ENCODE peak calls at places on chromosomes 2 and 18, in seven cellular contexts. One of them, this sample, is unnamed.

GRCh38 chr2:202911513-202912341 is at the start of the genes CARF and WDR12:
- DNase-seq in endothelial cell of umbilical vein: peak; percentile 96
- DNase-seq in lower lobe of right lung: peak; percentile 97
- DNase-seq in vagina: peak; percentile 92
- DNase-seq in sigmoid colon: peak; percentile 96
- DNase-seq in CD8-positive, alpha-beta memory T cell: peak; percentile 88
- DNase-seq in GM23248: peak; percentile 98
- DNase-seq in this sample: peak; percentile 92

GRCh38 chr18:6681331-6681875 is 48.1 kb upstream of the ARHGAP28 start:
- DNase-seq in endothelial cell of umbilical vein: no peak
- DNase-seq in lower lobe of right lung: no peak
- DNase-seq in vagina: no peak
- DNase-seq in sigmoid colon: no peak
- DNase-seq in CD8-positive, alpha-beta memory T cell: no peak
- DNase-seq in GM23248: no peak
- DNase-seq in this sample: no peak

GRCh38 chr2:197515277-197515797 is 529 bp upstream of the MOB4 start:
- DNase-seq in endothelial cell of umbilical vein: no peak
- DNase-seq in lower lobe of right lung: no peak
- DNase-seq in vagina: no peak
- DNase-seq in sigmoid colon: no peak
- DNase-seq in CD8-positive, alpha-beta memory T cell: peak; percentile 6
- DNase-seq in GM23248: no peak
- DNase-seq in this sample: peak; percentile 10

GRCh38 chr2:59463401-59463800 is 1090.1 kb downstream of the BCL11A start:
- DNase-seq in endothelial cell of umbilical vein: no peak
- DNase-seq in lower lobe of right lung: no peak
- DNase-seq in vagina: no peak
- DNase-seq in sigmoid colon: no peak
- DNase-seq in CD8-positive, alpha-beta memory T cell: no peak
- DNase-seq in GM23248: no peak
- DNase-seq in this sample: no peak

GRCh38 chr2:45010706-45011036 is 1.4 kb upstream of the SIX2 start:
- DNase-seq in endothelial cell of umbilical vein: no peak
- DNase-seq in lower lobe of right lung: no peak
- DNase-seq in vagina: no peak
- DNase-seq in sigmoid colon: no peak
- DNase-seq in CD8-positive, alpha-beta memory T cell: no peak
- DNase-seq in GM23248: peak; percentile 23
- DNase-seq in this sample: no peak

GRCh38 chr2:197273485-197273884 is 37.1 kb downstream of the ANKRD44 start:
- DNase-seq in endothelial cell of umbilical vein: no peak
- DNase-seq in lower lobe of right lung: peak; percentile 62
- DNase-seq in vagina: no peak
- DNase-seq in sigmoid colon: no peak
- DNase-seq in CD8-positive, alpha-beta memory T cell: no peak
- DNase-seq in GM23248: no peak
- DNase-seq in this sample: peak; percentile 21

GRCh38 chr2:174014021-174014698 is 49.0 kb upstream of the SP3 start:
- DNase-seq in endothelial cell of umbilical vein: no peak
- DNase-seq in lower lobe of right lung: no peak
- DNase-seq in vagina: peak; percentile 85
- DNase-seq in sigmoid colon: no peak
- DNase-seq in CD8-positive, alpha-beta memory T cell: no peak
- DNase-seq in GM23248: peak; percentile 73
- DNase-seq in this sample: no peak

GRCh38 chr2:117832905-117833613 is 18.6 kb downstream of the DDX18 start:
- DNase-seq in endothelial cell of umbilical vein: peak; percentile 31
- DNase-seq in lower lobe of right lung: no peak
- DNase-seq in vagina: no peak
- DNase-seq in sigmoid colon: no peak
- DNase-seq in CD8-positive, alpha-beta memory T cell: no peak
- DNase-seq in GM23248: peak; percentile 74
- DNase-seq in this sample: peak; percentile 11

GRCh38 chr2:157182204-157182709 is 75.2 kb upstream of the GALNT5 start:
- DNase-seq in endothelial cell of umbilical vein: peak; percentile 58
- DNase-seq in lower lobe of right lung: no peak
- DNase-seq in vagina: no peak
- DNase-seq in sigmoid colon: no peak
- DNase-seq in CD8-positive, alpha-beta memory T cell: no peak
- DNase-seq in GM23248: no peak
- DNase-seq in this sample: peak; percentile 6

GRCh38 chr2:29290293-29291052 is 175.3 kb downstream of the CLIP4 start:
- DNase-seq in endothelial cell of umbilical vein: no peak
- DNase-seq in lower lobe of right lung: no peak
- DNase-seq in vagina: no peak
- DNase-seq in sigmoid colon: no peak
- DNase-seq in CD8-positive, alpha-beta memory T cell: no peak
- DNase-seq in GM23248: no peak
- DNase-seq in this sample: no peak

GRCh38 chr2:130251865-130252620 is 53.8 kb upstream of the TUBA3E start:
- DNase-seq in endothelial cell of umbilical vein: no peak
- DNase-seq in lower lobe of right lung: no peak
- DNase-seq in vagina: no peak
- DNase-seq in sigmoid colon: no peak
- DNase-seq in CD8-positive, alpha-beta memory T cell: no peak
- DNase-seq in GM23248: no peak
- DNase-seq in this sample: no peak

GRCh38 chr2:233866479-233866878 is 1.7 kb downstream of the MSL3B start:
- DNase-seq in endothelial cell of umbilical vein: no peak
- DNase-seq in lower lobe of right lung: no peak
- DNase-seq in vagina: no peak
- DNase-seq in sigmoid colon: no peak
- DNase-seq in CD8-positive, alpha-beta memory T cell: no peak
- DNase-seq in GM23248: no peak
- DNase-seq in this sample: no peak

GRCh38 chr2:214484239-214484638 is 73.4 kb downstream of the VWC2L start:
- DNase-seq in endothelial cell of umbilical vein: no peak
- DNase-seq in lower lobe of right lung: no peak
- DNase-seq in vagina: no peak
- DNase-seq in sigmoid colon: no peak
- DNase-seq in CD8-positive, alpha-beta memory T cell: no peak
- DNase-seq in GM23248: no peak
- DNase-seq in this sample: no peak

GRCh38 chr2:237459741-237460174 is 27.3 kb upstream of the MLPH start:
- DNase-seq in endothelial cell of umbilical vein: peak; percentile 51
- DNase-seq in lower lobe of right lung: no peak
- DNase-seq in vagina: no peak
- DNase-seq in sigmoid colon: no peak
- DNase-seq in CD8-positive, alpha-beta memory T cell: no peak
- DNase-seq in GM23248: peak; percentile 91
- DNase-seq in this sample: peak; percentile 93

GRCh38 chr2:232898592-232899541 is 28.8 kb downstream of the SNORC start:
- DNase-seq in endothelial cell of umbilical vein: peak; percentile 61
- DNase-seq in lower lobe of right lung: no peak
- DNase-seq in vagina: no peak
- DNase-seq in sigmoid colon: no peak
- DNase-seq in CD8-positive, alpha-beta memory T cell: no peak
- DNase-seq in GM23248: peak; percentile 53
- DNase-seq in this sample: peak; percentile 52

GRCh38 chr2:144847347-144848080 is 327.6 kb upstream of the ZEB2 start:
- DNase-seq in endothelial cell of umbilical vein: no peak
- DNase-seq in lower lobe of right lung: no peak
- DNase-seq in vagina: no peak
- DNase-seq in sigmoid colon: no peak
- DNase-seq in CD8-positive, alpha-beta memory T cell: no peak
- DNase-seq in GM23248: no peak
- DNase-seq in this sample: no peak
- H3K4me1 ChIP-seq in endothelial cell of umbilical vein: no peaks in the 10 kb centered on the region
- H3K4me1 ChIP-seq in lower lobe of right lung: no peaks in the 10 kb centered on the region
- H3K4me1 ChIP-seq in vagina: no peaks in the 10 kb centered on the region
- H3K4me1 ChIP-seq in sigmoid colon: no peaks in the 10 kb centered on the region
- H3K4me1 ChIP-seq in CD8-positive, alpha-beta memory T cell: no peaks in the 10 kb centered on the region
- H3K4me1 ChIP-seq in GM23248: peaks cover 4% of the 10 kb centered on the region
- H3K4me1 ChIP-seq in this sample: no peaks in the 10 kb centered on the region

GRCh38 chr2:166924967-166925366 is 36.7 kb downstream of the XIRP2 start:
- DNase-seq in endothelial cell of umbilical vein: no peak
- DNase-seq in lower lobe of right lung: no peak
- DNase-seq in vagina: no peak
- DNase-seq in sigmoid colon: no peak
- DNase-seq in CD8-positive, alpha-beta memory T cell: no peak
- DNase-seq in GM23248: no peak
- DNase-seq in this sample: no peak
- H3K4me1 ChIP-seq in endothelial cell of umbilical vein: no peaks in the 10 kb centered on the region
- H3K4me1 ChIP-seq in lower lobe of right lung: no peaks in the 10 kb centered on the region
- H3K4me1 ChIP-seq in vagina: no peaks in the 10 kb centered on the region
- H3K4me1 ChIP-seq in sigmoid colon: no peaks in the 10 kb centered on the region
- H3K4me1 ChIP-seq in CD8-positive, alpha-beta memory T cell: no peaks in the 10 kb centered on the region
- H3K4me1 ChIP-seq in GM23248: no peaks in the 10 kb centered on the region
- H3K4me1 ChIP-seq in this sample: no peaks in the 10 kb centered on the region

DNA sequence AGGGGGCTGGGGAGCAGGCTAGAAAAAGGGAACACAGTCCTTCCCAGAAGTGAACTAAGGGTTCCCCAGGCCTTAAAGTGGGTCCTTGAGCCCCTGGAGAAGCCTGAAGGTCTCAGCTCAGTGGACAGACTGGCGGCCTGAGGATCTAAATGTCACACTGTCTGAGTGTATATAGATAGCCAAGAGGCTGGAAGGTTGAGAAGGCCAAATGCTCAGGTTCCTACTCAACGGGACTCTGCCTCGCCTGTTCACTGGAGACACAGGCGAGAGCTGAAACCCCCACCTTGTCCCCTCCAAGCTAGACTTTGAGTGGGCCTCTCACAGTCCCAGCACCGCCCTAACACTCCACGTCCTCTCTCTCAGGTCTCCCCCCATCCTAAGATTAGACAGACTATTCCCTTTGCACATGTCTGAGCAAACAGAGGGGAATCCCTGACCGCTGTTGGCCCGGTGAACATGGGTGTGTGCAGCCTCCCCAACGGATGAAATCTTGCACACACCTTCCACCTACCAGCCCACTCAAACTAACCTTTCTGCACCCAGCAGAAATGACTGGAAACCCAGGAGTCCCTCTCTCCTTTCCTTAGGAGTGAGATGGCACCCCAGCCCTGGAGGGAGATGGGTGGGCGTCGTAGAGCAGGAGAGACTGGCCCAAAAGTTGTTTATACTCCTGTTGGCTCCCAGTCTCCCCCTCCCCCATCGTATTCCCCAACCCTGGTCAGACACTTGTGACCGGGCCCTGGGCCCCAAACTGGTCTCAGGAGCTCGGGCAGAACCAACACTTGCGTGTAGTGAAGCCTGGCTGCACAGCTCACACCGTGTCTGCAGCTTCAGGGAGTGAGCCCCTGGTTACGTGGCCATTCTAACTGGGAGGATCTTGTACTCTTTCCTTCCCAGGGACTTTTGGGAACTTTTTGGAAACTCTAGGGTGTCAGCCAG is 1.9 kb downstream of the PKDCC start:
- DNase-seq in endothelial cell of umbilical vein: no peak
- DNase-seq in lower lobe of right lung: no peak
- DNase-seq in vagina: no peak
- DNase-seq in sigmoid colon: peak; percentile 70
- DNase-seq in CD8-positive, alpha-beta memory T cell: no peak
- DNase-seq in GM23248: peak; percentile 51
- DNase-seq in this sample: no peak
- H3K4me1 ChIP-seq in endothelial cell of umbilical vein: peaks cover 9% of the 10 kb centered on the region
- H3K4me1 ChIP-seq in lower lobe of right lung: peaks cover 33% of the 10 kb centered on the region
- H3K4me1 ChIP-seq in vagina: peaks cover 62% of the 10 kb centered on the region
- H3K4me1 ChIP-seq in sigmoid colon: peaks cover 58% of the 10 kb centered on the region
- H3K4me1 ChIP-seq in CD8-positive, alpha-beta memory T cell: peaks cover 5% of the 10 kb centered on the region
- H3K4me1 ChIP-seq in GM23248: peaks cover 21% of the 10 kb centered on the region
- H3K4me1 ChIP-seq in this sample: peaks cover 33% of the 10 kb centered on the region

GRCh38 chr2:96878796-96879544 is 9.1 kb upstream of the SEMA4C start:
- DNase-seq in endothelial cell of umbilical vein: no peak
- DNase-seq in lower lobe of right lung: no peak
- DNase-seq in vagina: no peak
- DNase-seq in sigmoid colon: no peak
- DNase-seq in CD8-positive, alpha-beta memory T cell: no peak
- DNase-seq in GM23248: no peak
- DNase-seq in this sample: no peak
- H3K4me1 ChIP-seq in endothelial cell of umbilical vein: no peaks in the 10 kb centered on the region
- H3K4me1 ChIP-seq in lower lobe of right lung: peaks cover 17% of the 10 kb centered on the region
- H3K4me1 ChIP-seq in vagina: peaks cover 50% of the 10 kb centered on the region
- H3K4me1 ChIP-seq in sigmoid colon: peaks cover 3% of the 10 kb centered on the region
- H3K4me1 ChIP-seq in CD8-positive, alpha-beta memory T cell: peaks cover 16% of the 10 kb centered on the region
- H3K4me1 ChIP-seq in GM23248: no peaks in the 10 kb centered on the region
- H3K4me1 ChIP-seq in this sample: no peaks in the 10 kb centered on the region

GRCh38 chr2:160375037-160375436 is 118.6 kb downstream of the RBMS1 start:
- DNase-seq in endothelial cell of umbilical vein: no peak
- DNase-seq in lower lobe of right lung: no peak
- DNase-seq in vagina: no peak
- DNase-seq in sigmoid colon: no peak
- DNase-seq in CD8-positive, alpha-beta memory T cell: no peak
- DNase-seq in GM23248: peak; percentile 52
- DNase-seq in this sample: peak; percentile 74
- H3K4me1 ChIP-seq in endothelial cell of umbilical vein: peaks cover 97% of the 10 kb centered on the region
- H3K4me1 ChIP-seq in lower lobe of right lung: peaks cover 99% of the 10 kb centered on the region
- H3K4me1 ChIP-seq in vagina: peaks cover 99% of the 10 kb centered on the region
- H3K4me1 ChIP-seq in sigmoid colon: peaks cover 98% of the 10 kb centered on the region
- H3K4me1 ChIP-seq in CD8-positive, alpha-beta memory T cell: peaks cover 66% of the 10 kb centered on the region
- H3K4me1 ChIP-seq in GM23248: peaks cover 99% of the 10 kb centered on the region
- H3K4me1 ChIP-seq in this sample: peaks cover 72% of the 10 kb centered on the region

GRCh38 chr2:19116918-19117317 is 241.5 kb downstream of the OSR1 start:
- DNase-seq in endothelial cell of umbilical vein: no peak
- DNase-seq in lower lobe of right lung: no peak
- DNase-seq in vagina: peak; percentile 52
- DNase-seq in sigmoid colon: no peak
- DNase-seq in CD8-positive, alpha-beta memory T cell: no peak
- DNase-seq in GM23248: no peak
- DNase-seq in this sample: no peak

GRCh38 chr2:19114126-19114525 is 244.3 kb downstream of the OSR1 start:
- DNase-seq in endothelial cell of umbilical vein: no peak
- DNase-seq in lower lobe of right lung: no peak
- DNase-seq in vagina: no peak
- DNase-seq in sigmoid colon: no peak
- DNase-seq in CD8-positive, alpha-beta memory T cell: no peak
- DNase-seq in GM23248: no peak
- DNase-seq in this sample: no peak

GRCh38 chr2:19111297-19111696 is 247.1 kb downstream of the OSR1 start:
- DNase-seq in endothelial cell of umbilical vein: no peak
- DNase-seq in lower lobe of right lung: no peak
- DNase-seq in vagina: no peak
- DNase-seq in sigmoid colon: no peak
- DNase-seq in CD8-positive, alpha-beta memory T cell: no peak
- DNase-seq in GM23248: no peak
- DNase-seq in this sample: peak; percentile 12

GRCh38 chr2:19119326-19120001 is 239.0 kb downstream of the OSR1 start:
- DNase-seq in endothelial cell of umbilical vein: no peak
- DNase-seq in lower lobe of right lung: no peak
- DNase-seq in vagina: no peak
- DNase-seq in sigmoid colon: no peak
- DNase-seq in CD8-positive, alpha-beta memory T cell: no peak
- DNase-seq in GM23248: no peak
- DNase-seq in this sample: no peak

DNA sequence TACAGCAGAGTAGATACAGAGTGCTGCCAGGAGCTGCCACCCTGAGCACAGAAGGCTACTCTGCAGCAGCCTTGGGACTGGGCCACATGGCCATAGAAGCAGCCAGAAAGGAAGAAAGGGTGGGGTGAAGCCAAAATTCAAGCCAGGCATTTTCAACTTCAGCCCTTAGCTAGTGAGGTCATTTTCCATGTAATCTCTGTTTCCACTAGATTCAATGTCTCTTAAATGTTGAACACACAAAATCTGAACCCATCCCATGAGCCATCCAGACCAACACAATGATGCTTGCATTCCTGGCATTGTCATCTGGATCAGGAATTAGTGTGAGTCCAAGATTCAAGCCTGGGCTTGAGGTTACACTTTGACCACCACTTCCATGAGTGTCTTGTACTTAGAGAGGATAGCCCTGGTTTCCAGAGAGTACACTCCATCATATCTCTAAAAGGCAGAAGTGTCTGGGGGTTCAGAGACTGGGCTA is 243.6 kb downstream of the OSR1 start:
- DNase-seq in endothelial cell of umbilical vein: no peak
- DNase-seq in lower lobe of right lung: no peak
- DNase-seq in vagina: peak; percentile 44
- DNase-seq in sigmoid colon: no peak
- DNase-seq in CD8-positive, alpha-beta memory T cell: no peak
- DNase-seq in GM23248: peak; percentile 49
- DNase-seq in this sample: peak; percentile 76
- H3K4me1 ChIP-seq in endothelial cell of umbilical vein: no peaks in the 10 kb centered on the region
- H3K4me1 ChIP-seq in lower lobe of right lung: no peaks in the 10 kb centered on the region
- H3K4me1 ChIP-seq in vagina: no peaks in the 10 kb centered on the region
- H3K4me1 ChIP-seq in sigmoid colon: peaks cover 7% of the 10 kb centered on the region
- H3K4me1 ChIP-seq in CD8-positive, alpha-beta memory T cell: no peaks in the 10 kb centered on the region
- H3K4me1 ChIP-seq in GM23248: peaks cover 16% of the 10 kb centered on the region
- H3K4me1 ChIP-seq in this sample: peaks cover 4% of the 10 kb centered on the region

This sample was measured in astrocyte.